ENCODE peak calls at places on chromosomes 1 and 21, in eight cellular contexts. M is prostate gland, J is adrenal gland, Z is right lobe of liver, E is ovary, S is Peyer's patch, K is esophagus muscularis mucosa, Q is A549. G is an unnamed sample.

GRCh38 chr1:24065314-24065713 is 46.6 kb downstream of the MYOM3 start:
- DNase-seq in M (no peak), J (no peak), Z (no peak), E (no peak), S (no peak), K (no peak), Q (no peak), G (no peak)

GRCh38 chr1:12541274-12542137 is 76.5 kb downstream of the DHRS3 start:
- DNase-seq in M (no peak), J (peak), Z (peak), E (peak), S (no peak), K (peak), Q (no peak), G (no peak)

GRCh38 chr1:161869291-161869690 is 103.2 kb downstream of the ATF6 start:
- DNase-seq in M (no peak), J (no peak), Z (no peak), E (no peak), S (no peak), K (no peak), Q (no peak), G (no peak)

GRCh38 chr1:32400876-32401631 is 6.8 kb upstream of the BSDC1 start:
- DNase-seq in M (peak), J (peak), Z (peak), E (peak), S (peak), K (peak), Q (peak), G (peak)

GRCh38 chr1:173478099-173478555 is 992 bp downstream of the PRDX6 start:
- DNase-seq in M (peak), J (peak), Z (peak), E (peak), S (peak), K (no peak), Q (peak), G (no peak)

GRCh38 chr1:117659565-117660264 is 53.9 kb downstream of the TENT5C start:
- DNase-seq in M (no peak), J (no peak), Z (no peak), E (no peak), S (no peak), K (no peak), Q (no peak), G (no peak)

GRCh38 chr1:167328762-167329483 is 108.2 kb downstream of the POU2F1 start:
- DNase-seq in M (no peak), J (no peak), Z (no peak), E (no peak), S (no peak), K (no peak), Q (no peak), G (no peak)

GRCh38 chr1:15718199-15718601 is 17.9 kb upstream of the SLC25A34 start:
- DNase-seq in M (no peak), J (peak), Z (peak), E (no peak), S (no peak), K (no peak), Q (no peak), G (no peak)

GRCh38 chr1:233868461-233868860 is 36.0 kb upstream of the SLC35F3 start:
- DNase-seq in M (no peak), J (no peak), Z (no peak), E (no peak), S (no peak), K (no peak), Q (no peak), G (no peak)

GRCh38 chr1:225482489-225482950 is 54.7 kb upstream of the LBR start:
- DNase-seq in M (no peak), J (no peak), Z (no peak), E (peak), S (no peak), K (peak), Q (no peak), G (no peak)

GRCh38 chr21:45347048-45347711 is 57.8 kb upstream of the COL18A1 start:
- DNase-seq in M (no peak), J (no peak), Z (no peak), E (no peak), S (no peak), K (no peak), Q (no peak), G (no peak)

GRCh38 chr1:23718482-23718881 is 24.8 kb upstream of the ELOA start:
- DNase-seq in M (no peak), J (no peak), Z (no peak), E (no peak), S (no peak), K (no peak), Q (peak), G (no peak)

GRCh38 chr1:40952744-40953315 is 26.7 kb upstream of the CTPS1 start:
- DNase-seq in M (no peak), J (no peak), Z (no peak), E (no peak), S (no peak), K (no peak), Q (no peak), G (no peak)

GRCh38 chr1:228391411-228392020 is 15.1 kb downstream of the TRIM11 start:
- DNase-seq in M (no peak), J (peak), Z (no peak), E (peak), S (peak), K (no peak), Q (no peak), G (no peak)

GRCh38 chr21:45640888-45641479 is 2.5 kb upstream of the PCBP3 start:
- DNase-seq in M (no peak), J (peak), Z (no peak), E (peak), S (peak), K (peak), Q (no peak), G (no peak)

GRCh38 chr1:149993181-149993580 is 17.3 kb downstream of the OTUD7B start:
- DNase-seq in M (no peak), J (no peak), Z (no peak), E (no peak), S (no peak), K (no peak), Q (no peak), G (no peak)

GRCh38 chr21:44681152-44681551 is 811 bp downstream of the KRTAP12-1 start:
- DNase-seq in M (no peak), J (no peak), Z (no peak), E (no peak), S (no peak), K (no peak), Q (no peak), G (peak)

GRCh38 chr1:246647513-246647912 is 76.7 kb upstream of the SCCPDH start:
- DNase-seq in M (no peak), J (no peak), Z (no peak), E (no peak), S (no peak), K (no peak), Q (no peak), G (no peak)
- H3K27ac ChIP-seq in M (no peak), J (no peak), Z (no peak), E (no peak), S (no peak), K (peak), Q (no peak), G (peak)

GRCh38 chr1:184409011-184409410 is 22.2 kb downstream of the C1orf21 start:
- DNase-seq in M (no peak), J (no peak), Z (no peak), E (no peak), S (no peak), K (no peak), Q (no peak), G (no peak)
- TF ChIP-seq POLR2A in M (no peak), J (no peak), Z (no peak), E (no peak), S (no peak), K (no peak), Q (no peak), G (no peak)

GRCh38 chr1:95193591-95193990 is 40.4 kb upstream of the RWDD3 start:
- DNase-seq in M (no peak), J (no peak), Z (no peak), E (no peak), S (no peak), K (no peak), Q (no peak), G (no peak)
- H3K27ac ChIP-seq in M (no peak), J (no peak), Z (no peak), E (no peak), S (no peak), K (no peak), Q (no peak), G (no peak)

DNA sequence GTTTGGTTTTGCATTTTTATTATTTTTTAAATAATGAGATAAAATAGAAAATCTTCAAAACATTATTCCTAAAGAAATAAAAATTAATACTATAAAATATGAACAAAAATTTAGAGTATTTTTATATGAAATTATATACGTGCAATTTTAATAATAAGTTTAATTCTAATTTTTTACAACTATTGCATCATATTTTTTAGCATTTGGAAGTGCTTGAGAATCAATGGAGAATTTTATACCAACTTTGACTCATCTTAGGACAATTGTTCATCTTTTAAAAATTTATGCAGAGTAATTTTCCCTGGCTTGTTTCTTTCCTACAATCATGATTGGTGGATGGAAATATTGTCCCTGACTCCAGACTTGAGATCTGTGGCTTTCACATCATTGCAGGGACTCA is 362.5 kb downstream of the MRPL39 start:
- DNase-seq in M (no peak), J (no peak), Z (no peak), E (no peak), S (no peak), K (no peak), Q (no peak), G (no peak)
- TF ChIP-seq POLR2A in M (no peak), J (no peak), Z (no peak), E (no peak), S (no peak), K (no peak), Q (no peak), G (no peak)

GRCh38 chr21:28875078-28875477 is 117.6 kb downstream of the LTN1 start:
- DNase-seq in M (no peak), J (no peak), Z (no peak), E (no peak), S (no peak), K (no peak), Q (no peak), G (no peak)
- H3K27ac ChIP-seq in M (no peak), J (no peak), Z (no peak), E (no peak), S (no peak), K (no peak), Q (no peak), G (no peak)

GRCh38 chr1:55021965-55022546 is 17.3 kb upstream of the PCSK9 start:
- DNase-seq in M (peak), J (peak), Z (peak), E (peak), S (peak), K (no peak), Q (peak), G (no peak)
- TF ChIP-seq POLR2A in M (no peak), J (peak), Z (peak), E (no peak), S (no peak), K (no peak), Q (no peak), G (no peak)

GRCh38 chr1:232590742-232591082 is 39.2 kb downstream of the SIPA1L2 start:
- DNase-seq in M (no peak), J (no peak), Z (no peak), E (no peak), S (no peak), K (no peak), Q (no peak), G (no peak)
- H3K27ac ChIP-seq in M (no peak), J (peak), Z (no peak), E (no peak), S (peak), K (peak), Q (no peak), G (no peak)